ENCODE peak calls at places on chromosome 22, in four cellular contexts. E is upper lobe of left lung, K is GM23338, L is HCT116. V is an unnamed sample. For H3K27me3 and H3K4me1, the result is how much of the 10 kb centered on the place peaks cover.

GRCh38 chr22:19974233-19974861 is 32.7 kb upstream of the TXNRD2 start:
- ATAC-seq in K (peak), L (peak), E (no peak), V (peak)

GRCh38 chr22:25461301-25461700 is 103.2 kb upstream of the GRK3 start:
- ATAC-seq in K (no peak), L (no peak), E (no peak), V (no peak)

GRCh38 chr22:25757686-25758085 is 15.7 kb downstream of the MYO18B start:
- ATAC-seq in L (no peak), E (no peak), K (no peak), V (no peak)

GRCh38 chr22:50683994-50684371 is 11.4 kb downstream of the SHANK3 start:
- ATAC-seq in E (no peak), K (no peak), L (no peak), V (no peak)

GRCh38 chr22:43298062-43298801 is 44.9 kb downstream of the SCUBE1 start:
- ATAC-seq in K (peak), L (no peak), E (no peak), V (no peak)

GRCh38 chr22:19527861-19528417 is 3.7 kb upstream of the CLDN5 start:
- ATAC-seq in K (no peak), E (no peak), L (no peak), V (no peak)

GRCh38 chr22:19446603-19447387 is 716 bp downstream of the C22orf39 start:
- ATAC-seq in L (peak), E (peak), K (peak), V (no peak)

GRCh38 chr22:19120829-19121630 is 1.2 kb downstream of the DGCR2 start:
- ATAC-seq in K (peak), L (peak), E (peak), V (no peak)

GRCh38 chr22:35135165-35135564 is 69.2 kb downstream of the ISX start:
- ATAC-seq in L (no peak), K (peak), E (no peak), V (no peak)

DNA sequence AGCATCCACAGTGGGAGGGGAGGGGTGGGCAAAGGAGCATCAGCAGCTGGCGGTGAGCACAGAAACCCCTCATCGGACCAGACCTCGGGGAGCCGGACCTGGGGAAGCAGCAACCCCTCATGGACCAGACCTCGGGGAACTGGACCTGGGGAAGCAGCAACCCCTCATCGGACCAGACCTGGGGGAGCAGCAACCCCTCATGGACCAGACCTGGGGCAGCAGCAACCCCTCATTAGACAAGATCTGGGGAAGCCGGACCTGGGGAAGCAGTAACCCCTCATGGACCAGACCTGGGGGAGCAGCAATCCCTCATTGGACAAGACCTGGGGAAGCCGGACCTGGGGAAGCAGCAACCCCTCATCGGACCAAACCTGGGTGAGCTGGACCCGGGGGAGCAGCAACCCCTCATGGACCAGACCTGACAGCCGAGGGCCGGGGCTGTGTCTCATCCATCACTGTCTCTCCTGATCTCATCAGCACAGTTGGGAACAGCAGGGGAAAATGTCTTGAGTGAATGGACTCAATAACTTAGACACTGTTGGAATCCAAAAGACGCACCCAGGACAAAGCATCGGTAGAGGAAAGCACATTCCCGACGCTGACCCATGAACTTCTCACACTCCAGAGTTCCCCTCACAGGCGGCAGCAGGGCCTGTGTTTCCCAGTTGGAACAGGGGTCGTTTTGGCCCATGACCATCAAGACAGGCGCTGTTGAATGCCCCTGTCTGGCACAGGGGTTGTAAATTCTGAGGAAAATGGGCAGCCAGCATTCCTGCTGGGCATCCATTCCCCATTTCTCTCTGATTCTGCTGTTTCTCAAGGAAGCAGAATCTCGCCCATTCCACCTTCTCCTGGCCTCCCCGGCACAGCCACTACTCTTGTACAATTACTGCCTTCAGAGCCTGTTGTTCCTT is 1494.6 kb downstream of the TBC1D22A start:
- ATAC-seq in L (no peak), K (no peak), E (no peak), V (no peak)
- H3K27me3 ChIP-seq in L (under half), K (under half), E (under half), V (half or more)

DNA sequence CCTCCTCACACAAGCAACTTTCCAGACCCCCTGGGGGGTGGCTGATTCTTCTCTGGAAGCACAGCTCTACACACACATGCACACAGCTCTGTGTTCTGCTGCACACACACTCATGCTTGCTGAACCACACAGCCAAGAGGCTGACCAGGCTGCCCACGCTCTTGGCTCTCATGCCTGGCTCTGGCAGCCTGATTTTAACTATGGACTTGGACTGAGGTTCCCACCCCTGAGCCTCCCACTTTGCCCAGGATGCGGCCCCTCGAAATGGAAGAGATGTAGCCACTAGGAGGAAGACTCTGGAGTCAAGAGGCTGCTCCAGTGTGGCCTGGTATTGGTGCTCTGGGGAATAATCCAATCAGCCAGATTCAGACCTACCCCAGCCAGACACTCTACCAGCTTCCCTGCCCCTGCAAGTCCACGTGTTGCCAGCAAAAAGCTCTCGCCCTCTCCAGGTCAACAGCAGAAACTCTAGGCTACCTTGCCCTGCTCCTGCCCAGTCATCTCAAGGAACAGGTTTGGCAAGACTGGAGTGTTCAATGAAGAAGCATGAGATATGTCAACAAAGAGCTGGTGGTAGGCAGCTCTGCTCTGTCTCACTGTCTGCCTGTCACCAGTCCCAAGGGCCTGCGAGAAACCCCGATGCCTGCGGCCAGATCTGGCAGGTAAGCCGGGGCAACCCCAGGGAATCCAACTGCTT is 8.8 kb upstream of the CASTOR1 start:
- ATAC-seq in L (peak), K (no peak), E (peak), V (no peak)
- TF ChIP-seq POLR2AphosphoS5 in L (no peak), K (no peak), E (peak), V (no peak)

GRCh38 chr22:29623553-29624169 is 20.2 kb downstream of the NF2 start:
- ATAC-seq in K (no peak), L (no peak), E (no peak), V (no peak)
- H3K4me1 ChIP-seq in K (under half), L (half or more), E (half or more), V (under half)

GRCh38 chr22:39494471-39495120 is 7.5 kb upstream of the MIEF1 start:
- ATAC-seq in K (no peak), L (no peak), E (no peak), V (no peak)
- H3K27me3 ChIP-seq in K (under half), L (under half), E (under half), V (under half)

GRCh38 chr22:37607912-37608476 is 640 bp upstream of the GGA1 start:
- ATAC-seq in E (no peak), L (peak), K (peak), V (no peak)
- TF ChIP-seq POLR2AphosphoS5 in E (no peak), L (no peak), K (no peak), V (no peak)

V was measured in gastroesophageal sphincter.